ENCODE peak calls at places on chromosomes 3 and 15, in six cellular contexts. One of them, this sample, is unnamed.
A peak's percentile ranks its signal among the peaks of the same experiment; 100 is the strongest.

GRCh38 chr3:109191431-109191830 is 54.9 kb downstream of the C3orf85 start:
- DNase-seq in cardiac fibroblast: no peak
- DNase-seq in heart left ventricle: no peak
- DNase-seq in left ventricle myocardium inferior: no peak
- DNase-seq in adrenal gland: no peak
- DNase-seq in WTC11: no peak
- DNase-seq in this sample: no peak

GRCh38 chr15:39088186-39088585 is 492.7 kb upstream of the THBS1 start:
- DNase-seq in left ventricle myocardium inferior: no peak
- DNase-seq in cardiac fibroblast: no peak
- DNase-seq in heart left ventricle: no peak
- DNase-seq in WTC11: no peak
- DNase-seq in adrenal gland: no peak
- DNase-seq in this sample: no peak

GRCh38 chr3:66404246-66404645 is 96.6 kb downstream of the LRIG1 start:
- DNase-seq in heart left ventricle: no peak
- DNase-seq in left ventricle myocardium inferior: no peak
- DNase-seq in adrenal gland: no peak
- DNase-seq in WTC11: no peak
- DNase-seq in cardiac fibroblast: no peak
- DNase-seq in this sample: no peak

GRCh38 chr15:95684693-95685115 is 645.8 kb upstream of the NR2F2 start:
- DNase-seq in WTC11: no peak
- DNase-seq in adrenal gland: no peak
- DNase-seq in left ventricle myocardium inferior: no peak
- DNase-seq in heart left ventricle: no peak
- DNase-seq in cardiac fibroblast: peak; percentile 90
- DNase-seq in this sample: peak; percentile 21

GRCh38 chr3:43309372-43310305 is 23.3 kb downstream of the SNRK start:
- DNase-seq in left ventricle myocardium inferior: no peak
- DNase-seq in adrenal gland: no peak
- DNase-seq in WTC11: no peak
- DNase-seq in cardiac fibroblast: no peak
- DNase-seq in heart left ventricle: no peak
- DNase-seq in this sample: no peak

GRCh38 chr15:69559440-69560215 is 107.0 kb downstream of the RPLP1 start:
- DNase-seq in adrenal gland: no peak
- DNase-seq in cardiac fibroblast: peak; percentile 64
- DNase-seq in WTC11: no peak
- DNase-seq in left ventricle myocardium inferior: no peak
- DNase-seq in heart left ventricle: no peak
- DNase-seq in this sample: no peak

GRCh38 chr3:176919836-176920760 is 277.2 kb downstream of the TBL1XR1 start:
- DNase-seq in adrenal gland: no peak
- DNase-seq in heart left ventricle: no peak
- DNase-seq in left ventricle myocardium inferior: no peak
- DNase-seq in WTC11: no peak
- DNase-seq in cardiac fibroblast: peak; percentile 57
- DNase-seq in this sample: no peak

GRCh38 chr3:194093822-194094221 is 42.1 kb upstream of the HES1 start:
- DNase-seq in WTC11: no peak
- DNase-seq in cardiac fibroblast: no peak
- DNase-seq in adrenal gland: no peak
- DNase-seq in heart left ventricle: no peak
- DNase-seq in left ventricle myocardium inferior: no peak
- DNase-seq in this sample: no peak

GRCh38 chr15:64503197-64503596 is 42.8 kb downstream of the ZNF609 start:
- DNase-seq in cardiac fibroblast: peak; percentile 57
- DNase-seq in heart left ventricle: no peak
- DNase-seq in adrenal gland: no peak
- DNase-seq in left ventricle myocardium inferior: no peak
- DNase-seq in WTC11: no peak
- DNase-seq in this sample: no peak

GRCh38 chr3:137061186-137061585 is 103.4 kb downstream of the IL20RB start:
- DNase-seq in cardiac fibroblast: peak; percentile 2
- DNase-seq in heart left ventricle: no peak
- DNase-seq in adrenal gland: no peak
- DNase-seq in left ventricle myocardium inferior: no peak
- DNase-seq in WTC11: no peak
- DNase-seq in this sample: no peak

GRCh38 chr3:127585163-127585812 is 5.2 kb downstream of the TPRA1 start:
- DNase-seq in cardiac fibroblast: peak; percentile 11
- DNase-seq in WTC11: no peak
- DNase-seq in left ventricle myocardium inferior: no peak
- DNase-seq in adrenal gland: no peak
- DNase-seq in heart left ventricle: no peak
- DNase-seq in this sample: no peak

GRCh38 chr15:70763950-70764730 is 782 bp upstream of the UACA start:
- DNase-seq in heart left ventricle: no peak
- DNase-seq in adrenal gland: no peak
- DNase-seq in left ventricle myocardium inferior: no peak
- DNase-seq in cardiac fibroblast: no peak
- DNase-seq in WTC11: no peak
- DNase-seq in this sample: peak; percentile 32

GRCh38 chr15:45442497-45443135 is 64.3 kb upstream of the GATM start:
- DNase-seq in WTC11: no peak
- DNase-seq in cardiac fibroblast: peak; percentile 50
- DNase-seq in left ventricle myocardium inferior: no peak
- DNase-seq in adrenal gland: no peak
- DNase-seq in heart left ventricle: no peak
- DNase-seq in this sample: no peak

GRCh38 chr3:23549148-23549910 is 256.4 kb upstream of the UBE2E1 start:
- DNase-seq in heart left ventricle: no peak
- DNase-seq in left ventricle myocardium inferior: no peak
- DNase-seq in adrenal gland: no peak
- DNase-seq in WTC11: no peak
- DNase-seq in cardiac fibroblast: no peak
- DNase-seq in this sample: no peak

GRCh38 chr3:193665370-193665989 is 72.5 kb downstream of the OPA1 start:
- DNase-seq in left ventricle myocardium inferior: no peak
- DNase-seq in WTC11: no peak
- DNase-seq in heart left ventricle: no peak
- DNase-seq in adrenal gland: no peak
- DNase-seq in cardiac fibroblast: peak; percentile 65
- DNase-seq in this sample: no peak

GRCh38 chr3:18111702-18112311 is 313.3 kb downstream of the SATB1 start:
- DNase-seq in left ventricle myocardium inferior: peak; percentile 21
- DNase-seq in cardiac fibroblast: peak; percentile 22
- DNase-seq in heart left ventricle: no peak
- DNase-seq in adrenal gland: no peak
- DNase-seq in WTC11: no peak
- DNase-seq in this sample: peak; percentile 65

GRCh38 chr3:54580453-54580852 is 347.4 kb downstream of the LRTM1 start:
- DNase-seq in WTC11: no peak
- DNase-seq in cardiac fibroblast: no peak
- DNase-seq in heart left ventricle: no peak
- DNase-seq in adrenal gland: no peak
- DNase-seq in left ventricle myocardium inferior: no peak
- DNase-seq in this sample: no peak

GRCh38 chr3:71251156-71251775 is 332.3 kb downstream of the FOXP1 start:
- DNase-seq in adrenal gland: no peak
- DNase-seq in WTC11: no peak
- DNase-seq in left ventricle myocardium inferior: no peak
- DNase-seq in heart left ventricle: no peak
- DNase-seq in cardiac fibroblast: peak; percentile 93
- DNase-seq in this sample: no peak

GRCh38 chr3:134776518-134776917 is 18.5 kb upstream of the EPHB1 start:
- DNase-seq in cardiac fibroblast: no peak
- DNase-seq in adrenal gland: no peak
- DNase-seq in WTC11: no peak
- DNase-seq in heart left ventricle: no peak
- DNase-seq in left ventricle myocardium inferior: no peak
- DNase-seq in this sample: no peak

GRCh38 chr3:120982608-120983320 is 74.8 kb downstream of the STXBP5L start:
- DNase-seq in WTC11: no peak
- DNase-seq in heart left ventricle: no peak
- DNase-seq in left ventricle myocardium inferior: no peak
- DNase-seq in cardiac fibroblast: no peak
- DNase-seq in adrenal gland: no peak
- DNase-seq in this sample: no peak

GRCh38 chr3:63886843-63887242 is 23.2 kb downstream of the ATXN7 start:
- DNase-seq in heart left ventricle: no peak
- DNase-seq in left ventricle myocardium inferior: no peak
- DNase-seq in cardiac fibroblast: peak; percentile 18
- DNase-seq in WTC11: no peak
- DNase-seq in adrenal gland: no peak
- DNase-seq in this sample: no peak

GRCh38 chr3:66858656-66859381 is 139.3 kb upstream of the KBTBD8 start:
- DNase-seq in WTC11: peak; percentile 83
- DNase-seq in heart left ventricle: no peak
- DNase-seq in left ventricle myocardium inferior: no peak
- DNase-seq in adrenal gland: no peak
- DNase-seq in cardiac fibroblast: no peak
- DNase-seq in this sample: no peak

GRCh38 chr15:89401636-89402252 is 67.1 kb upstream of the POLG start:
- DNase-seq in cardiac fibroblast: peak; percentile 27
- DNase-seq in adrenal gland: no peak
- DNase-seq in WTC11: no peak
- DNase-seq in heart left ventricle: no peak
- DNase-seq in left ventricle myocardium inferior: no peak
- DNase-seq in this sample: no peak

GRCh38 chr3:57227930-57228733 is 603 bp downstream of the APPL1 start:
- DNase-seq in adrenal gland: peak; percentile 66
- DNase-seq in heart left ventricle: peak; percentile 55
- DNase-seq in left ventricle myocardium inferior: peak; percentile 43
- DNase-seq in cardiac fibroblast: peak; percentile 55
- DNase-seq in WTC11: peak; percentile 33
- DNase-seq in this sample: peak; percentile 33

GRCh38 chr15:86231864-86232801 is 152.5 kb downstream of the AGBL1 start:
- DNase-seq in adrenal gland: peak; percentile 51
- DNase-seq in WTC11: peak; percentile 67
- DNase-seq in left ventricle myocardium inferior: no peak
- DNase-seq in cardiac fibroblast: peak; percentile 24
- DNase-seq in heart left ventricle: no peak
- DNase-seq in this sample: peak; percentile 25

GRCh38 chr3:137572931-137573330 is 191.2 kb upstream of the SOX14 start:
- DNase-seq in heart left ventricle: no peak
- DNase-seq in WTC11: no peak
- DNase-seq in left ventricle myocardium inferior: no peak
- DNase-seq in cardiac fibroblast: no peak
- DNase-seq in adrenal gland: no peak
- DNase-seq in this sample: no peak

GRCh38 chr15:99634576-99634975 is 68.8 kb downstream of the MEF2A start:
- DNase-seq in left ventricle myocardium inferior: no peak
- DNase-seq in WTC11: no peak
- DNase-seq in heart left ventricle: peak; percentile 35
- DNase-seq in adrenal gland: peak; percentile 63
- DNase-seq in cardiac fibroblast: peak; percentile 30
- DNase-seq in this sample: no peak

DNA sequence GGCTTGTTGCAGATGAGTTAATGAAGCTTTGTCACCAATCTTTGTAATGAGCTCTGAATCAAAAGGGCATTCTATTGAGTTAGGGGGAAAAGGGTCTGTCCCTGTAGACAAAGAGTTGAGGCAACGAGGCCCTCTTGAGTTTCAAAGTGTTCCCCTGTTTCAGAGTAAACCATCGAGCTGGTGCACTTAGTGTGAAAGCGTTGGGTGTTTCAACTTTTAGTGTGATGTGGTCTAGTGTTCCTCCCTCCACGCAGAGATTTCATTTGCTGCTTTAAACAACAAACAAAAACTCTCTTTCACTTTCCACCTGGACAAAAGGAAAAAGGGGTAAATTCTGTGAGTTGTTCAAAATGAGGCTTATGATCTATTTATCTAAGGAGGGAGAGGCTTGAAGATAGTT is 42.1 kb upstream of the PPARG start:
- DNase-seq in WTC11: no peak
- DNase-seq in cardiac fibroblast: no peak
- DNase-seq in left ventricle myocardium inferior: no peak
- DNase-seq in adrenal gland: no peak
- DNase-seq in heart left ventricle: no peak
- DNase-seq in this sample: no peak
- TF ChIP-seq CTCF in WTC11: no peak
- TF ChIP-seq CTCF in cardiac fibroblast: no peak
- TF ChIP-seq CTCF in left ventricle myocardium inferior: no peak
- TF ChIP-seq CTCF in adrenal gland: no peak
- TF ChIP-seq CTCF in heart left ventricle: no peak
- TF ChIP-seq CTCF in this sample: no peak

DNA sequence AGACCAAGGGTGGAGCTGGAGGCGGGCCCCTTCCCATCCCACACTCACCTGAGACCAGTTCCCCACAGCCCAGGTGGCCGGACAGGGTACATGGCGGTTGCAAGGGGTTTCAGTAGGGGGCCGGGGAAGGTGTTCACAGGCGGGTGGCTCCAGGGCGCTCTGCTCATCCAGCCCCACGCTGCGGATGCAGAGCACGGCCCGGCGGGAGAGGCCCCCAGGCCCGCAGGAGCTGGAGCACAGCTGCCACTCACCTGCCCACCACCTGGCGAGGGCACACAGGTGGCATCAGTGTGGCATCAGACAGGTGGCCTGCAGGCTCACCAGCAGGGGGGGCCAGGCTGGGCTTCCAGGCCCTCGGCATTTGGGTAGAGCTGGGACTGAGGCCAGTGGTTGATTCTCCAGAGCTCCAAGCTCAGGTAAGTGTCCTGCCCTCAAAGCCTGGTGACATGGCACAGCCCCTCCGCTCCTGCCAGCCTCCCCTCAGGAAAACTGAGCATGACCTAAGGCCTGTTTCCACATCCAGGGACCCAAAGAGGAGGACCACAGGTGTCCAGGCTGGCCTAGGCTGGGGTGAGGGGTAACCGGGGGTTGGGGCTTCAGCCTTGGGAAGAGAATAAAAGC is 43.8 kb downstream of the ADAMTS7 start:
- DNase-seq in left ventricle myocardium inferior: no peak
- DNase-seq in adrenal gland: peak; percentile 10
- DNase-seq in heart left ventricle: peak; percentile 20
- DNase-seq in WTC11: peak; percentile 28
- DNase-seq in cardiac fibroblast: no peak
- DNase-seq in this sample: peak; percentile 39
- TF ChIP-seq CTCF in left ventricle myocardium inferior: no peak
- TF ChIP-seq CTCF in adrenal gland: no peak
- TF ChIP-seq CTCF in heart left ventricle: no peak
- TF ChIP-seq CTCF in WTC11: no peak
- TF ChIP-seq CTCF in cardiac fibroblast: no peak
- TF ChIP-seq CTCF in this sample: no peak

DNA sequence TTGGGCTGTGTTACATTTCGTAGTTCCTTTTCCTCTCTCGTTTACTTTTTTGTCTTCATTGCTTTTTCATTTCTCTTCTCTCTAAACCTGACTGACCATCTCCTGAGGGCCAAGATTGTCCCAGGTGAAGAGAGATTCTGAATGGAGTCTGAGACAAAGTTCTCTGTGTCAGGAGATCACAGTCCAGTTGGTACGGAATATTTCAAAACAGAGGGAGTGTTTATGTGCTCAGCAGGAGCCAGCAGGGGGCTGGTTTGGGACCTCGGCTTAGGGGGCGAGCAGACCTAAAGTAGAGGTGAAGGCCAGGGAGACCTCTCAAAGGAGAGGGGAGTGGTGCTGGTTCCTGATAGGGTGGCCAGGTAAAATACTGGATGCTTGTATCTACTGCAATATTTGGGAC is 5.9 kb upstream of the KCTD6 start:
- DNase-seq in left ventricle myocardium inferior: no peak
- DNase-seq in adrenal gland: no peak
- DNase-seq in WTC11: no peak
- DNase-seq in cardiac fibroblast: no peak
- DNase-seq in heart left ventricle: no peak
- DNase-seq in this sample: no peak
- TF ChIP-seq CTCF in left ventricle myocardium inferior: no peak
- TF ChIP-seq CTCF in adrenal gland: no peak
- TF ChIP-seq CTCF in WTC11: no peak
- TF ChIP-seq CTCF in cardiac fibroblast: no peak
- TF ChIP-seq CTCF in heart left ventricle: no peak
- TF ChIP-seq CTCF in this sample: no peak

GRCh38 chr15:50707878-50708427 is 21.4 kb upstream of the TRPM7 start:
- DNase-seq in heart left ventricle: no peak
- DNase-seq in left ventricle myocardium inferior: no peak
- DNase-seq in adrenal gland: no peak
- DNase-seq in WTC11: no peak
- DNase-seq in cardiac fibroblast: no peak
- DNase-seq in this sample: no peak
- TF ChIP-seq CTCF in heart left ventricle: no peak
- TF ChIP-seq CTCF in left ventricle myocardium inferior: no peak
- TF ChIP-seq CTCF in adrenal gland: no peak
- TF ChIP-seq CTCF in WTC11: no peak
- TF ChIP-seq CTCF in cardiac fibroblast: no peak
- TF ChIP-seq CTCF in this sample: no peak